ENCODE peak calls at places on chromosomes 7 and 10, in six cellular contexts. L, P, N, K, I and E are unnamed samples.

GRCh38 chr10:31404640-31405039 is 85.6 kb downstream of the ZEB1 start:
- DNase-seq in I (peak), P (no peak), N (peak), K (no peak), L (no peak), E (no peak)

GRCh38 chr10:43824934-43825333 is 176.3 kb upstream of the ZNF32 start:
- DNase-seq in L (no peak), P (no peak), K (no peak), N (peak), I (no peak), E (no peak)

GRCh38 chr10:34815174-34816066 is at the start of gene PARD3:
- DNase-seq in K (peak), P (no peak), L (peak), I (no peak), N (peak), E (no peak)

GRCh38 chr7:121504478-121504877 is 108.4 kb upstream of the FAM3C start:
- DNase-seq in N (peak), L (peak), P (no peak), K (no peak), I (no peak), E (peak)

GRCh38 chr10:98980353-98980752 is 255.3 kb downstream of the HPSE2 start:
- DNase-seq in K (no peak), I (peak), P (no peak), L (no peak), N (no peak), E (no peak)

GRCh38 chr10:132103116-132103910 is 37.6 kb downstream of the JAKMIP3 start:
- DNase-seq in I (no peak), L (no peak), N (no peak), P (no peak), K (no peak), E (no peak)

GRCh38 chr7:32564542-32564941 is 69.3 kb downstream of the AVL9 start:
- DNase-seq in I (no peak), P (no peak), N (peak), L (no peak), K (no peak), E (no peak)

GRCh38 chr7:34184466-34184865 is 279.1 kb downstream of the BMPER start:
- DNase-seq in L (peak), P (no peak), I (no peak), K (no peak), N (peak), E (no peak)

GRCh38 chr7:2245883-2246679 is 4.1 kb downstream of the NUDT1 start:
- DNase-seq in K (no peak), I (peak), N (no peak), L (no peak), P (no peak), E (no peak)

GRCh38 chr7:143256325-143256724 is 6.9 kb upstream of the GSTK1 start:
- DNase-seq in K (no peak), P (no peak), I (no peak), L (no peak), N (no peak), E (no peak)

GRCh38 chr10:115720121-115720520 is 552.9 kb downstream of the GFRA1 start:
- DNase-seq in K (no peak), L (no peak), N (no peak), P (no peak), I (no peak), E (no peak)

GRCh38 chr10:108078263-108078662 is 913.8 kb upstream of the SORCS1 start:
- DNase-seq in P (no peak), K (no peak), I (no peak), N (no peak), L (no peak), E (no peak)

GRCh38 chr10:17622061-17622460 is 4.9 kb upstream of the HACD1 start:
- DNase-seq in P (no peak), L (no peak), N (peak), K (no peak), I (no peak), E (no peak)

GRCh38 chr10:91629715-91630549 is 2.9 kb downstream of the PPP1R3C start:
- DNase-seq in P (no peak), N (peak), I (no peak), K (no peak), L (no peak), E (no peak)

GRCh38 chr7:113331155-113331898 is 213.0 kb upstream of the SMIM30 start:
- DNase-seq in L (no peak), N (no peak), P (no peak), K (no peak), I (no peak), E (no peak)

GRCh38 chr10:61757525-61758397 is 95.0 kb downstream of the CABCOCO1 start:
- DNase-seq in L (no peak), N (peak), K (no peak), I (no peak), P (no peak), E (peak)

GRCh38 chr10:88507380-88507779 is 75.7 kb downstream of the RNLS start:
- DNase-seq in P (no peak), I (no peak), K (no peak), N (no peak), L (no peak), E (no peak)

GRCh38 chr7:121084748-121085336 is 96.3 kb downstream of the CPED1 start:
- DNase-seq in P (no peak), L (peak), N (peak), I (no peak), K (no peak), E (peak)